ENCODE peak calls at places on chromosomes 11 and 22, in nine cellular contexts. One of them, this sample, is unnamed.

GRCh38 chr11:117538731-117539130 is 211.1 kb downstream of the CEP164 start:
- DNase-seq in esophagus squamous epithelium: no peak
- DNase-seq in Caco-2: no peak
- DNase-seq in M059J: no peak
- DNase-seq in WTC11: no peak
- DNase-seq in kidney: no peak
- DNase-seq in LHCN-M2: no peak
- DNase-seq in NCI-H2029 treated with DMSO at 0.1 percent for 48 hours: no peak
- DNase-seq in ovary: no peak
- DNase-seq in this sample: no peak

GRCh38 chr11:99135508-99135907 is 114.8 kb downstream of the CNTN5 start:
- DNase-seq in esophagus squamous epithelium: no peak
- DNase-seq in Caco-2: no peak
- DNase-seq in M059J: no peak
- DNase-seq in WTC11: no peak
- DNase-seq in kidney: no peak
- DNase-seq in LHCN-M2: no peak
- DNase-seq in NCI-H2029 treated with DMSO at 0.1 percent for 48 hours: no peak
- DNase-seq in ovary: no peak
- DNase-seq in this sample: no peak

GRCh38 chr11:29153078-29153477 is 863.8 kb downstream of the KCNA4 start:
- DNase-seq in esophagus squamous epithelium: no peak
- DNase-seq in Caco-2: no peak
- DNase-seq in M059J: no peak
- DNase-seq in WTC11: no peak
- DNase-seq in kidney: no peak
- DNase-seq in LHCN-M2: peak
- DNase-seq in NCI-H2029 treated with DMSO at 0.1 percent for 48 hours: no peak
- DNase-seq in ovary: no peak
- DNase-seq in this sample: no peak

GRCh38 chr22:46007848-46008261 is 30.9 kb upstream of the WNT7B start:
- DNase-seq in esophagus squamous epithelium: no peak
- DNase-seq in Caco-2: no peak
- DNase-seq in M059J: peak
- DNase-seq in WTC11: no peak
- DNase-seq in kidney: peak
- DNase-seq in LHCN-M2: peak
- DNase-seq in NCI-H2029 treated with DMSO at 0.1 percent for 48 hours: peak
- DNase-seq in ovary: peak
- DNase-seq in this sample: peak

GRCh38 chr22:28072066-28072465 is 153.0 kb upstream of the PITPNB start:
- DNase-seq in esophagus squamous epithelium: no peak
- DNase-seq in Caco-2: no peak
- DNase-seq in M059J: peak
- DNase-seq in WTC11: no peak
- DNase-seq in kidney: no peak
- DNase-seq in LHCN-M2: peak
- DNase-seq in NCI-H2029 treated with DMSO at 0.1 percent for 48 hours: no peak
- DNase-seq in ovary: no peak
- DNase-seq in this sample: no peak

GRCh38 chr11:126573325-126574076 is 218.0 kb downstream of the ST3GAL4 start:
- DNase-seq in esophagus squamous epithelium: no peak
- DNase-seq in Caco-2: no peak
- DNase-seq in M059J: no peak
- DNase-seq in WTC11: peak
- DNase-seq in kidney: no peak
- DNase-seq in LHCN-M2: no peak
- DNase-seq in NCI-H2029 treated with DMSO at 0.1 percent for 48 hours: no peak
- DNase-seq in ovary: no peak
- DNase-seq in this sample: no peak

GRCh38 chr11:13009921-13010736 is 1.0 kb downstream of the RASSF10 start:
- DNase-seq in esophagus squamous epithelium: no peak
- DNase-seq in Caco-2: no peak
- DNase-seq in M059J: peak
- DNase-seq in WTC11: peak
- DNase-seq in kidney: peak
- DNase-seq in LHCN-M2: no peak
- DNase-seq in NCI-H2029 treated with DMSO at 0.1 percent for 48 hours: no peak
- DNase-seq in ovary: no peak
- DNase-seq in this sample: peak

GRCh38 chr22:49525776-49526535 is 301.7 kb downstream of the BRD1 start:
- DNase-seq in esophagus squamous epithelium: no peak
- DNase-seq in Caco-2: no peak
- DNase-seq in M059J: peak
- DNase-seq in WTC11: no peak
- DNase-seq in kidney: no peak
- DNase-seq in LHCN-M2: no peak
- DNase-seq in NCI-H2029 treated with DMSO at 0.1 percent for 48 hours: no peak
- DNase-seq in ovary: no peak
- DNase-seq in this sample: no peak

GRCh38 chr11:72838691-72839305 is 24.6 kb downstream of the ATG16L2 start:
- DNase-seq in esophagus squamous epithelium: no peak
- DNase-seq in Caco-2: no peak
- DNase-seq in M059J: no peak
- DNase-seq in WTC11: no peak
- DNase-seq in kidney: no peak
- DNase-seq in LHCN-M2: no peak
- DNase-seq in NCI-H2029 treated with DMSO at 0.1 percent for 48 hours: no peak
- DNase-seq in ovary: no peak
- DNase-seq in this sample: no peak

GRCh38 chr11:47360341-47360740 is 7.8 kb upstream of the MYBPC3 start:
- DNase-seq in esophagus squamous epithelium: no peak
- DNase-seq in Caco-2: no peak
- DNase-seq in M059J: no peak
- DNase-seq in WTC11: no peak
- DNase-seq in kidney: no peak
- DNase-seq in LHCN-M2: no peak
- DNase-seq in NCI-H2029 treated with DMSO at 0.1 percent for 48 hours: no peak
- DNase-seq in ovary: peak
- DNase-seq in this sample: no peak

GRCh38 chr11:57357827-57358226 is 19.7 kb downstream of the P2RX3 start:
- DNase-seq in esophagus squamous epithelium: no peak
- DNase-seq in Caco-2: no peak
- DNase-seq in M059J: no peak
- DNase-seq in WTC11: no peak
- DNase-seq in kidney: no peak
- DNase-seq in LHCN-M2: no peak
- DNase-seq in NCI-H2029 treated with DMSO at 0.1 percent for 48 hours: no peak
- DNase-seq in ovary: no peak
- DNase-seq in this sample: no peak

GRCh38 chr11:101003468-101003867 is 126.1 kb downstream of the PGR start:
- DNase-seq in esophagus squamous epithelium: no peak
- DNase-seq in Caco-2: no peak
- DNase-seq in M059J: peak
- DNase-seq in WTC11: no peak
- DNase-seq in kidney: no peak
- DNase-seq in LHCN-M2: no peak
- DNase-seq in NCI-H2029 treated with DMSO at 0.1 percent for 48 hours: no peak
- DNase-seq in ovary: no peak
- DNase-seq in this sample: no peak

GRCh38 chr11:43708776-43709175 is 28.2 kb downstream of the HSD17B12 start:
- DNase-seq in esophagus squamous epithelium: no peak
- DNase-seq in Caco-2: no peak
- DNase-seq in M059J: no peak
- DNase-seq in WTC11: no peak
- DNase-seq in kidney: no peak
- DNase-seq in LHCN-M2: no peak
- DNase-seq in NCI-H2029 treated with DMSO at 0.1 percent for 48 hours: no peak
- DNase-seq in ovary: no peak
- DNase-seq in this sample: no peak

GRCh38 chr11:59894616-59895015 is 16.0 kb downstream of the OOSP3 start:
- DNase-seq in esophagus squamous epithelium: no peak
- DNase-seq in Caco-2: no peak
- DNase-seq in M059J: no peak
- DNase-seq in WTC11: no peak
- DNase-seq in kidney: no peak
- DNase-seq in LHCN-M2: no peak
- DNase-seq in NCI-H2029 treated with DMSO at 0.1 percent for 48 hours: no peak
- DNase-seq in ovary: no peak
- DNase-seq in this sample: no peak

GRCh38 chr11:111631034-111631665 is 28.9 kb downstream of the SIK2 start:
- DNase-seq in esophagus squamous epithelium: no peak
- DNase-seq in Caco-2: no peak
- DNase-seq in M059J: peak
- DNase-seq in WTC11: no peak
- DNase-seq in kidney: no peak
- DNase-seq in LHCN-M2: no peak
- DNase-seq in NCI-H2029 treated with DMSO at 0.1 percent for 48 hours: no peak
- DNase-seq in ovary: no peak
- DNase-seq in this sample: no peak

GRCh38 chr22:42272431-42273004 is 2.1 kb upstream of the TCF20 start:
- DNase-seq in esophagus squamous epithelium: no peak
- DNase-seq in Caco-2: no peak
- DNase-seq in M059J: no peak
- DNase-seq in WTC11: no peak
- DNase-seq in kidney: peak
- DNase-seq in LHCN-M2: no peak
- DNase-seq in NCI-H2029 treated with DMSO at 0.1 percent for 48 hours: no peak
- DNase-seq in ovary: no peak
- DNase-seq in this sample: no peak

GRCh38 chr11:33445761-33446161 is 188.6 kb downstream of the HIPK3 start:
- DNase-seq in esophagus squamous epithelium: no peak
- DNase-seq in Caco-2: no peak
- DNase-seq in M059J: peak
- DNase-seq in WTC11: no peak
- DNase-seq in kidney: no peak
- DNase-seq in LHCN-M2: peak
- DNase-seq in NCI-H2029 treated with DMSO at 0.1 percent for 48 hours: no peak
- DNase-seq in ovary: no peak
- DNase-seq in this sample: no peak

GRCh38 chr11:82846037-82846383 is 54.2 kb downstream of the PRCP start:
- DNase-seq in esophagus squamous epithelium: no peak
- DNase-seq in Caco-2: no peak
- DNase-seq in M059J: no peak
- DNase-seq in WTC11: no peak
- DNase-seq in kidney: no peak
- DNase-seq in LHCN-M2: no peak
- DNase-seq in NCI-H2029 treated with DMSO at 0.1 percent for 48 hours: no peak
- DNase-seq in ovary: no peak
- DNase-seq in this sample: no peak

GRCh38 chr11:125404136-125404810 is 91.8 kb downstream of the FEZ1 start:
- DNase-seq in esophagus squamous epithelium: no peak
- DNase-seq in Caco-2: no peak
- DNase-seq in M059J: no peak
- DNase-seq in WTC11: peak
- DNase-seq in kidney: peak
- DNase-seq in LHCN-M2: peak
- DNase-seq in NCI-H2029 treated with DMSO at 0.1 percent for 48 hours: no peak
- DNase-seq in ovary: no peak
- DNase-seq in this sample: no peak

GRCh38 chr11:1389932-1390587 is at the start of gene BRSK2:
- DNase-seq in esophagus squamous epithelium: no peak
- DNase-seq in Caco-2: no peak
- DNase-seq in M059J: no peak
- DNase-seq in WTC11: no peak
- DNase-seq in kidney: peak
- DNase-seq in LHCN-M2: no peak
- DNase-seq in NCI-H2029 treated with DMSO at 0.1 percent for 48 hours: no peak
- DNase-seq in ovary: no peak
- DNase-seq in this sample: no peak

GRCh38 chr22:19375435-19375834 is 56.1 kb downstream of the HIRA start:
- DNase-seq in esophagus squamous epithelium: no peak
- DNase-seq in Caco-2: no peak
- DNase-seq in M059J: no peak
- DNase-seq in WTC11: no peak
- DNase-seq in kidney: no peak
- DNase-seq in LHCN-M2: no peak
- DNase-seq in NCI-H2029 treated with DMSO at 0.1 percent for 48 hours: no peak
- DNase-seq in ovary: no peak
- DNase-seq in this sample: no peak

GRCh38 chr11:26319906-26320305 is 12.0 kb upstream of the ANO3 start:
- DNase-seq in esophagus squamous epithelium: no peak
- DNase-seq in Caco-2: no peak
- DNase-seq in M059J: no peak
- DNase-seq in WTC11: peak
- DNase-seq in kidney: no peak
- DNase-seq in LHCN-M2: no peak
- DNase-seq in NCI-H2029 treated with DMSO at 0.1 percent for 48 hours: no peak
- DNase-seq in ovary: no peak
- DNase-seq in this sample: no peak

GRCh38 chr11:96875772-96876171 is 486.0 kb downstream of the JRKL start:
- DNase-seq in esophagus squamous epithelium: no peak
- DNase-seq in Caco-2: no peak
- DNase-seq in M059J: peak
- DNase-seq in WTC11: no peak
- DNase-seq in kidney: no peak
- DNase-seq in LHCN-M2: no peak
- DNase-seq in NCI-H2029 treated with DMSO at 0.1 percent for 48 hours: no peak
- DNase-seq in ovary: no peak
- DNase-seq in this sample: no peak

GRCh38 chr22:21450858-21451331 is 16.3 kb upstream of the TMEM191C start:
- DNase-seq in esophagus squamous epithelium: no peak
- DNase-seq in Caco-2: no peak
- DNase-seq in M059J: no peak
- DNase-seq in WTC11: peak
- DNase-seq in kidney: peak
- DNase-seq in LHCN-M2: no peak
- DNase-seq in NCI-H2029 treated with DMSO at 0.1 percent for 48 hours: no peak
- DNase-seq in ovary: no peak
- DNase-seq in this sample: peak

GRCh38 chr22:38950527-38951111 is 6.8 kb upstream of the APOBEC3A start:
- DNase-seq in esophagus squamous epithelium: no peak
- DNase-seq in Caco-2: no peak
- DNase-seq in M059J: no peak
- DNase-seq in WTC11: no peak
- DNase-seq in kidney: peak
- DNase-seq in LHCN-M2: no peak
- DNase-seq in NCI-H2029 treated with DMSO at 0.1 percent for 48 hours: no peak
- DNase-seq in ovary: no peak
- DNase-seq in this sample: no peak

GRCh38 chr11:113681711-113682410 is 24.2 kb downstream of the TMPRSS5 start:
- DNase-seq in esophagus squamous epithelium: no peak
- DNase-seq in Caco-2: no peak
- DNase-seq in M059J: peak
- DNase-seq in WTC11: no peak
- DNase-seq in kidney: no peak
- DNase-seq in LHCN-M2: no peak
- DNase-seq in NCI-H2029 treated with DMSO at 0.1 percent for 48 hours: no peak
- DNase-seq in ovary: no peak
- DNase-seq in this sample: no peak

GRCh38 chr22:41383085-41383484 is 1.3 kb downstream of the TEF start:
- DNase-seq in esophagus squamous epithelium: no peak
- DNase-seq in Caco-2: no peak
- DNase-seq in M059J: no peak
- DNase-seq in WTC11: no peak
- DNase-seq in kidney: no peak
- DNase-seq in LHCN-M2: no peak
- DNase-seq in NCI-H2029 treated with DMSO at 0.1 percent for 48 hours: no peak
- DNase-seq in ovary: no peak
- DNase-seq in this sample: no peak

GRCh38 chr11:62208785-62209144 is 292 bp downstream of the SCGB2A1 start:
- DNase-seq in esophagus squamous epithelium: no peak
- DNase-seq in Caco-2: no peak
- DNase-seq in M059J: no peak
- DNase-seq in WTC11: no peak
- DNase-seq in kidney: no peak
- DNase-seq in LHCN-M2: no peak
- DNase-seq in NCI-H2029 treated with DMSO at 0.1 percent for 48 hours: peak
- DNase-seq in ovary: no peak
- DNase-seq in this sample: no peak

GRCh38 chr22:45423524-45423923 is 10.0 kb downstream of the RIBC2 start:
- DNase-seq in esophagus squamous epithelium: no peak
- DNase-seq in Caco-2: no peak
- DNase-seq in M059J: no peak
- DNase-seq in WTC11: no peak
- DNase-seq in kidney: peak
- DNase-seq in LHCN-M2: no peak
- DNase-seq in NCI-H2029 treated with DMSO at 0.1 percent for 48 hours: no peak
- DNase-seq in ovary: no peak
- DNase-seq in this sample: no peak

GRCh38 chr11:30698425-30698824 is 112.3 kb upstream of the MPPED2 start:
- DNase-seq in esophagus squamous epithelium: no peak
- DNase-seq in Caco-2: no peak
- DNase-seq in M059J: no peak
- DNase-seq in WTC11: no peak
- DNase-seq in kidney: no peak
- DNase-seq in LHCN-M2: no peak
- DNase-seq in NCI-H2029 treated with DMSO at 0.1 percent for 48 hours: no peak
- DNase-seq in ovary: no peak
- DNase-seq in this sample: no peak

GRCh38 chr22:39360674-39361413 is 11.1 kb downstream of the SYNGR1 start:
- DNase-seq in esophagus squamous epithelium: no peak
- DNase-seq in Caco-2: peak
- DNase-seq in M059J: peak
- DNase-seq in WTC11: peak
- DNase-seq in kidney: no peak
- DNase-seq in LHCN-M2: no peak
- DNase-seq in NCI-H2029 treated with DMSO at 0.1 percent for 48 hours: no peak
- DNase-seq in ovary: no peak
- DNase-seq in this sample: no peak

This sample was measured in stomach.